ENCODE peak calls at places on chromosomes 3 and 15, in eight cellular contexts. Z is transverse colon; E is body of pancreas; H is H1; C is Panc1; Y is CD8-positive, alpha-beta T cell; I is tibial nerve; S is neuronal stem cell. L is an unnamed sample.

GRCh38 chr3:54939591-54940300 is 11.9 kb upstream of the LRTM1 start:
- DNase-seq in I (no peak), H (no peak), E (no peak), C (no peak), Z (no peak), S (no peak), Y (no peak), L (no peak)

GRCh38 chr3:71067977-71068376 is 515.6 kb downstream of the FOXP1 start:
- DNase-seq in I (no peak), C (no peak), H (no peak), E (no peak), Y (no peak), Z (no peak), S (no peak), L (no peak)

GRCh38 chr3:178703268-178703975 is 167.2 kb downstream of the KCNMB2 start:
- DNase-seq in H (no peak), Z (no peak), E (no peak), I (no peak), C (peak; percentile 8), S (no peak), Y (no peak), L (no peak)

GRCh38 chr3:172201136-172201989 is 162.0 kb downstream of the FNDC3B start:
- DNase-seq in C (no peak), H (no peak), I (peak; percentile 78), E (peak; percentile 68), Z (peak; percentile 74), S (no peak), Y (no peak), L (no peak)

GRCh38 chr3:196643201-196643749 is 3.8 kb downstream of the NRROS start:
- DNase-seq in E (no peak), H (no peak), C (no peak), Y (peak; percentile 75), S (no peak), I (no peak), Z (peak; percentile 76), L (peak; percentile 28)

GRCh38 chr15:75729304-75730069 is 16.8 kb upstream of the CSPG4 start:
- DNase-seq in E (no peak), I (no peak), Z (no peak), C (no peak), S (no peak), Y (no peak), H (no peak), L (no peak)

GRCh38 chr15:97745481-97746071 is 214.9 kb upstream of the ARRDC4 start:
- DNase-seq in Z (peak; percentile 48), I (peak; percentile 16), Y (no peak), H (peak; percentile 67), S (no peak), E (peak; percentile 32), C (no peak), L (no peak)

GRCh38 chr15:66646799-66647198 is 55.2 kb upstream of the SMAD6 start:
- DNase-seq in S (no peak), Y (no peak), C (no peak), I (no peak), Z (no peak), H (no peak), E (no peak), L (no peak)

GRCh38 chr3:187062526-187063177 is 76.6 kb downstream of the RPL39L start:
- DNase-seq in I (no peak), S (no peak), H (no peak), Z (no peak), Y (no peak), E (no peak), C (no peak), L (no peak)

GRCh38 chr3:134373942-134374790 is at the start of gene AMOTL2:
- DNase-seq in S (peak; percentile 96), Z (peak; percentile 83), C (peak; percentile 67), H (peak; percentile 92), I (peak; percentile 76), Y (no peak), E (peak; percentile 85), L (no peak)

GRCh38 chr15:71585159-71585558 is 225.2 kb upstream of the NR2E3 start:
- DNase-seq in H (no peak), Y (no peak), E (no peak), S (no peak), I (no peak), C (no peak), Z (no peak), L (no peak)

GRCh38 chr3:50584391-50584790 is 15.1 kb downstream of the HEMK1 start:
- DNase-seq in H (no peak), C (no peak), I (no peak), S (no peak), Y (peak; percentile 1), Z (no peak), E (no peak), L (no peak)

GRCh38 chr15:40282144-40282869 is 557 bp downstream of the ANKRD63 start:
- DNase-seq in Z (peak; percentile 50), S (no peak), Y (peak; percentile 46), I (no peak), C (no peak), E (peak; percentile 56), H (peak; percentile 86), L (peak; percentile 31)

GRCh38 chr15:44045661-44046060 is 149.4 kb downstream of the FRMD5 start:
- DNase-seq in E (no peak), Y (no peak), I (no peak), Z (no peak), H (no peak), S (no peak), C (no peak), L (no peak)

GRCh38 chr15:74823324-74823723 is 3.1 kb upstream of the CPLX3 start:
- DNase-seq in H (no peak), C (no peak), I (no peak), E (no peak), S (no peak), Y (no peak), Z (no peak), L (no peak)

GRCh38 chr3:118485693-118486092 is 549.0 kb downstream of the IGSF11 start:
- DNase-seq in Z (no peak), I (no peak), H (no peak), S (no peak), E (no peak), C (no peak), Y (no peak), L (no peak)

DNA sequence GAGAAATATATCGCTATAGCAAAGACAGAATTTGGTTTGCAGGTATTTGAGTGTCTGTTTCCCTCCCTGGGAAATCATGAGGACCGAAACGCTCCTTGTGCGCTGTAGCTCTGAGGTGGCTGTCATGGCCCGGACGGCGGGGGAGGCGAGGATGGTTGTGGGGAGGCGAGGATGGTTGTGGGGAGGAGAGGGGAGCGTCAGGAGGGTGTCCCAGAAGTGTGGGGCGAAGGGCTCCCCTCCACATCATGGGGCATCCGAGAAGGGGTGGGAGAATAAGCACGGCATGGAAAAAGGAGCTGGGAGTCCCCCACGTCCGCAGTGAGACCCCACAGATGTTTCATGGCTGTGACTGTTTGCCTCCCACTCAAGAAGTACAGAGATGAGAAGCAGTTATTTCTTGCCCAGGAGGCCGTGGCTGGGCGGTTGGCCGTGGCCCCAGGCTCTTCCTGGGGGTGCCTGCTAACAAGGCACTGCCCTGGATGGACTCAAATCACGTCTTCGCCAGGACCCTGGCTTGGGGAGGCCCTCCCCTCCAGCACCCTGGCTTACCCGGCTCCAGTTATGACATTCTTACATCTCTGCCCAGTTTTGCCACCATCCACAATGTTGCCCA is 947 bp upstream of the ATP10A start:
- DNase-seq in S (no peak), E (no peak), H (no peak), C (no peak), I (no peak), Y (no peak), Z (no peak), L (no peak)
- H3K4me3 ChIP-seq in S (peak overlapping the region; percentile 52), E (no peak overlapping the region), H (peak overlapping the region; percentile 69), C (no peak overlapping the region), I (no peak overlapping the region), Y (no peak overlapping the region), Z (no peak overlapping the region), L (peak overlapping the region; percentile 53)

DNA sequence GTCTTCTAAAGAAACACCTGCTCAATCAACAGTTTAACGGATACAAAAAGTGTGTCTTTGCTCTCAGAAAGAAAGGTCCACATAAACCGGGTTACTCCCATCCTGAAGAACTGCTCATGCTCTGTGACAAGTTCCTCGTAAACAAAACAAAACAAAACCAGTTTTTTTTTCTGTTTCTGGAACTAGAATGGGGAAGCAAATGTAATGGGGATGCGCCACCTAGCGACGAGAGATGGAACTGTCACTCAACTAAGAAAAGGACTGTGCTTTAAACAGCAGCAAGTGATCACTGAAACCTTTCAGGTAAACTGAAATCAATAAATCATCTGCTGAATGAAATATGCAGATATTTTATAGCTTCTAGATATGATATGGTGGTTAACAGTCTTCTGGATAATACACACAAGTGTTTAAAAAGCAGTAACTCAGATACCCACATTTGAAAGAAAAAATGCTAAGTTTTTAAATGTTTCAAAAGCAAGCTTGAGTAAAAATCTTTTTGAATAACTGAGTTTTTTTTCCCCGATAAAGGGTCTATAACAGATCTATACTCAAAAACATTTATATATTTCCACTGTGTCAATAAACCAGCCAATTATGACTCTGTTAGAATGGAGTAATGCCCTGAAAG is 10.9 kb downstream of the TM2D3 start:
- DNase-seq in C (peak; percentile 61), H (peak; percentile 85), Y (peak; percentile 67), Z (peak; percentile 84), S (peak; percentile 77), I (peak; percentile 89), E (peak; percentile 76), L (peak; percentile 52)
- H3K36me3 ChIP-seq in C (peaks cover 30% of the 10 kb centered on the region), H (peaks cover 13% of the 10 kb centered on the region), Y (peaks cover 24% of the 10 kb centered on the region), Z (no peaks in the 10 kb centered on the region), S (peaks cover 73% of the 10 kb centered on the region), I (peaks cover 9% of the 10 kb centered on the region), E (peaks cover 7% of the 10 kb centered on the region), L (peaks cover 41% of the 10 kb centered on the region)

GRCh38 chr3:175270199-175270837 is 411.2 kb downstream of the NAALADL2 start:
- DNase-seq in S (no peak), Z (no peak), C (no peak), Y (no peak), H (no peak), E (no peak), I (no peak), L (no peak)
- H3K4me3 ChIP-seq in S (no peak overlapping the region), Z (no peak overlapping the region), C (no peak overlapping the region), Y (no peak overlapping the region), H (no peak overlapping the region), E (no peak overlapping the region), I (no peak overlapping the region), L (no peak overlapping the region)

GRCh38 chr3:28322464-28322863 is 26.1 kb upstream of the ZCWPW2 start:
- DNase-seq in Y (no peak), E (no peak), C (no peak), S (no peak), I (no peak), Z (no peak), H (no peak), L (no peak)

GRCh38 chr3:28320981-28321380 is 27.5 kb upstream of the ZCWPW2 start:
- DNase-seq in Z (no peak), I (no peak), S (no peak), Y (no peak), E (no peak), H (no peak), C (no peak), L (no peak)

GRCh38 chr3:28328188-28329151 is 20.1 kb upstream of the ZCWPW2 start:
- DNase-seq in C (no peak), Z (no peak), E (no peak), I (no peak), S (peak; percentile 8), H (no peak), Y (no peak), L (no peak)

DNA sequence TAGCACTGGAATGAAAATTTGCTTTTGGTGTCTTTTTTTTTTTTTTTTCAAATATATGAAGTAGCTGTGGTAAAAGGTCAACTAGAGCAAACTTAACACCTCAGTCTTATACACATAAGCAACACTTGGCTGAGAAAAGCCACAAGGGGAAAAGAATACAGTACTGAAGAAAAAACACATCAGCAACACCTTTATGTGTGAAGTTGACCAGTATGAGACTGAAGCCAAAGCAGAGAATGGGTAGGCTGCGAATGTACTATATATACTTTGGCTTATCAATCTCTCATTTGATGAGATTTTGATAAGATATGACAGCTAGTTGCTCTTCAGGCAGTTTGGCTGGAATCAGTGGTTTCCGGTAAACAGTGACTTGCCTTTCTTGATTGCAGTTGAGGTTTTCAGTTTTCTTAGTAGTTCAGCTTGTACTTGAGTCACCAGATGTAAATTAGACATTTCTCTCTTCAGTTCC is 22.0 kb upstream of the ZCWPW2 start:
- DNase-seq in H (no peak), I (no peak), E (no peak), Y (peak; percentile 47), S (no peak), C (no peak), Z (peak; percentile 7), L (no peak)
- H3K36me3 ChIP-seq in H (peaks cover 3% of the 10 kb centered on the region), I (no peaks in the 10 kb centered on the region), E (no peaks in the 10 kb centered on the region), Y (no peaks in the 10 kb centered on the region), S (peaks cover 81% of the 10 kb centered on the region), C (peaks cover 19% of the 10 kb centered on the region), Z (no peaks in the 10 kb centered on the region), L (no peaks in the 10 kb centered on the region)